ENCODE peak calls at places on chromosomes 4 and X, in five cellular contexts. One of them, this sample, is unnamed.

GRCh38 chr4:55397024-55397520 is 1.3 kb downstream of the TMEM165 start:
- DNase-seq in H1: no peak
- DNase-seq in NT2/D1: no peak
- DNase-seq in HepG2: no peak
- DNase-seq in GM12878: no peak
- DNase-seq in this sample: no peak

GRCh38 chr4:23384741-23385140 is 505.1 kb downstream of the PPARGC1A start:
- DNase-seq in H1: no peak
- DNase-seq in NT2/D1: no peak
- DNase-seq in GM12878: no peak
- DNase-seq in HepG2: no peak
- DNase-seq in this sample: no peak

GRCh38 chr4:145819246-145820181 is 119.1 kb downstream of the ZNF827 start:
- DNase-seq in H1: no peak
- DNase-seq in NT2/D1: no peak
- DNase-seq in HepG2: no peak
- DNase-seq in GM12878: no peak
- DNase-seq in this sample: no peak

GRCh38 chr4:55866290-55866907 is 13.0 kb downstream of the EXOC1 start:
- DNase-seq in GM12878: peak; percentile 15
- DNase-seq in NT2/D1: no peak
- DNase-seq in H1: no peak
- DNase-seq in HepG2: no peak
- DNase-seq in this sample: no peak

GRCh38 chr4:5753766-5754528 is 42.9 kb downstream of the EVC start:
- DNase-seq in NT2/D1: no peak
- DNase-seq in HepG2: no peak
- DNase-seq in H1: no peak
- DNase-seq in GM12878: no peak
- DNase-seq in this sample: no peak

GRCh38 chrX:3815896-3816664 is 102.6 kb upstream of the PRKX start:
- DNase-seq in H1: no peak
- DNase-seq in NT2/D1: no peak
- DNase-seq in GM12878: peak; percentile 13
- DNase-seq in HepG2: peak; percentile 36
- DNase-seq in this sample: peak; percentile 10

GRCh38 chrX:152072236-152072635 is 66.1 kb downstream of the MAGEA10 start:
- DNase-seq in H1: no peak
- DNase-seq in GM12878: no peak
- DNase-seq in HepG2: peak; percentile 0
- DNase-seq in NT2/D1: no peak
- DNase-seq in this sample: no peak

GRCh38 chr4:13641084-13641483 is 13.6 kb upstream of the BOD1L1 start:
- DNase-seq in NT2/D1: no peak
- DNase-seq in GM12878: no peak
- DNase-seq in H1: no peak
- DNase-seq in HepG2: no peak
- DNase-seq in this sample: no peak

GRCh38 chr4:150217804-150218203 is 139.6 kb downstream of the DCLK2 start:
- DNase-seq in GM12878: no peak
- DNase-seq in H1: no peak
- DNase-seq in HepG2: no peak
- DNase-seq in NT2/D1: no peak
- DNase-seq in this sample: no peak

GRCh38 chr4:107665001-107665400 is 55.0 kb downstream of the PAPSS1 start:
- DNase-seq in HepG2: no peak
- DNase-seq in H1: no peak
- DNase-seq in NT2/D1: no peak
- DNase-seq in GM12878: no peak
- DNase-seq in this sample: no peak

GRCh38 chr4:7530932-7531639 is 96.4 kb upstream of the PSAPL1 start:
- DNase-seq in HepG2: peak; percentile 53
- DNase-seq in GM12878: no peak
- DNase-seq in NT2/D1: no peak
- DNase-seq in H1: no peak
- DNase-seq in this sample: no peak

GRCh38 chr4:24140892-24141291 is 251.0 kb upstream of the PPARGC1A start:
- DNase-seq in NT2/D1: no peak
- DNase-seq in GM12878: no peak
- DNase-seq in H1: no peak
- DNase-seq in HepG2: no peak
- DNase-seq in this sample: no peak

GRCh38 chrX:137025930-137026329 is 7.9 kb downstream of the GPR101 start:
- DNase-seq in HepG2: no peak
- DNase-seq in H1: no peak
- DNase-seq in NT2/D1: no peak
- DNase-seq in GM12878: no peak
- DNase-seq in this sample: no peak

GRCh38 chr4:156693557-156693956 is 278.0 kb downstream of the PDGFC start:
- DNase-seq in GM12878: no peak
- DNase-seq in HepG2: no peak
- DNase-seq in NT2/D1: no peak
- DNase-seq in H1: no peak
- DNase-seq in this sample: no peak

GRCh38 chrX:130575831-130576404 is 174.1 kb downstream of the RBMX2 start:
- DNase-seq in NT2/D1: peak; percentile 5
- DNase-seq in HepG2: peak; percentile 14
- DNase-seq in GM12878: no peak
- DNase-seq in H1: peak; percentile 5
- DNase-seq in this sample: peak; percentile 70

GRCh38 chrX:130878350-130879341 is 24.4 kb downstream of the ENOX2 start:
- DNase-seq in H1: no peak
- DNase-seq in NT2/D1: no peak
- DNase-seq in HepG2: no peak
- DNase-seq in GM12878: no peak
- DNase-seq in this sample: no peak

GRCh38 chr4:150402968-150403367 is 179.0 kb upstream of the MAB21L2 start:
- DNase-seq in H1: no peak
- DNase-seq in HepG2: no peak
- DNase-seq in GM12878: no peak
- DNase-seq in NT2/D1: no peak
- DNase-seq in this sample: peak; percentile 59

GRCh38 chr4:52234539-52235174 is 183.6 kb downstream of the SPATA18 start:
- DNase-seq in GM12878: no peak
- DNase-seq in H1: no peak
- DNase-seq in HepG2: peak; percentile 50
- DNase-seq in NT2/D1: peak; percentile 8
- DNase-seq in this sample: peak; percentile 53

GRCh38 chrX:9899640-9900075 is 67.5 kb upstream of the CLDN34 start:
- DNase-seq in GM12878: no peak
- DNase-seq in H1: no peak
- DNase-seq in NT2/D1: no peak
- DNase-seq in HepG2: no peak
- DNase-seq in this sample: no peak

GRCh38 chr4:163137581-163137980 is 29.1 kb downstream of the NAF1 start:
- DNase-seq in NT2/D1: no peak
- DNase-seq in H1: no peak
- DNase-seq in GM12878: no peak
- DNase-seq in HepG2: no peak
- DNase-seq in this sample: no peak

GRCh38 chrX:12595746-12596145 is 195.5 kb upstream of the PRPS2 start:
- DNase-seq in HepG2: no peak
- DNase-seq in NT2/D1: no peak
- DNase-seq in H1: no peak
- DNase-seq in GM12878: no peak
- DNase-seq in this sample: no peak

GRCh38 chr4:10111067-10111801 is 5.4 kb downstream of the WDR1 start:
- DNase-seq in H1: no peak
- DNase-seq in GM12878: no peak
- DNase-seq in HepG2: no peak
- DNase-seq in NT2/D1: no peak
- DNase-seq in this sample: no peak

GRCh38 chrX:129462707-129463106 is 60.6 kb downstream of the SMARCA1 start:
- DNase-seq in H1: no peak
- DNase-seq in HepG2: no peak
- DNase-seq in NT2/D1: no peak
- DNase-seq in GM12878: no peak
- DNase-seq in this sample: no peak

GRCh38 chrX:107628662-107629532 is 587 bp downstream of the PRPS1 start:
- DNase-seq in H1: no peak
- DNase-seq in HepG2: peak; percentile 25
- DNase-seq in NT2/D1: no peak
- DNase-seq in GM12878: no peak
- DNase-seq in this sample: peak; percentile 47
- TF ChIP-seq SUZ12 in H1: no peak
- TF ChIP-seq SUZ12 in HepG2: no peak
- TF ChIP-seq SUZ12 in NT2/D1: no peak
- TF ChIP-seq SUZ12 in GM12878: no peak
- TF ChIP-seq SUZ12 in this sample: no peak

GRCh38 chr4:139392797-139393196 is 61.1 kb upstream of the RAB33B start:
- DNase-seq in H1: no peak
- DNase-seq in NT2/D1: no peak
- DNase-seq in GM12878: no peak
- DNase-seq in HepG2: no peak
- DNase-seq in this sample: no peak
- TF ChIP-seq SUZ12 in H1: no peak
- TF ChIP-seq SUZ12 in NT2/D1: no peak
- TF ChIP-seq SUZ12 in GM12878: no peak
- TF ChIP-seq SUZ12 in HepG2: no peak
- TF ChIP-seq SUZ12 in this sample: no peak

GRCh38 chr4:80243274-80244018 is 23.0 kb upstream of the FGF5 start:
- DNase-seq in GM12878: no peak
- DNase-seq in HepG2: no peak
- DNase-seq in NT2/D1: no peak
- DNase-seq in H1: no peak
- DNase-seq in this sample: no peak
- TF ChIP-seq SUZ12 in GM12878: no peak
- TF ChIP-seq SUZ12 in HepG2: no peak
- TF ChIP-seq SUZ12 in NT2/D1: no peak
- TF ChIP-seq SUZ12 in H1: no peak
- TF ChIP-seq SUZ12 in this sample: no peak

GRCh38 chr4:119300072-119300387 is 21.9 kb downstream of the FABP2 start:
- DNase-seq in NT2/D1: no peak
- DNase-seq in H1: no peak
- DNase-seq in HepG2: no peak
- DNase-seq in GM12878: peak; percentile 13
- DNase-seq in this sample: peak; percentile 21
- TF ChIP-seq SUZ12 in NT2/D1: no peak
- TF ChIP-seq SUZ12 in H1: no peak
- TF ChIP-seq SUZ12 in HepG2: no peak
- TF ChIP-seq SUZ12 in GM12878: no peak
- TF ChIP-seq SUZ12 in this sample: no peak

GRCh38 chr4:182881928-182882327 is 35.3 kb downstream of the DCTD start:
- DNase-seq in H1: no peak
- DNase-seq in NT2/D1: no peak
- DNase-seq in GM12878: no peak
- DNase-seq in HepG2: no peak
- DNase-seq in this sample: no peak
- TF ChIP-seq SUZ12 in H1: no peak
- TF ChIP-seq SUZ12 in NT2/D1: no peak
- TF ChIP-seq SUZ12 in GM12878: no peak
- TF ChIP-seq SUZ12 in HepG2: no peak
- TF ChIP-seq SUZ12 in this sample: no peak

GRCh38 chr4:15897577-15897976 is 41.0 kb downstream of the FGFBP1 start:
- DNase-seq in H1: no peak
- DNase-seq in HepG2: no peak
- DNase-seq in GM12878: no peak
- DNase-seq in NT2/D1: no peak
- DNase-seq in this sample: no peak
- TF ChIP-seq SUZ12 in H1: no peak
- TF ChIP-seq SUZ12 in HepG2: no peak
- TF ChIP-seq SUZ12 in GM12878: no peak
- TF ChIP-seq SUZ12 in NT2/D1: no peak
- TF ChIP-seq SUZ12 in this sample: no peak

DNA sequence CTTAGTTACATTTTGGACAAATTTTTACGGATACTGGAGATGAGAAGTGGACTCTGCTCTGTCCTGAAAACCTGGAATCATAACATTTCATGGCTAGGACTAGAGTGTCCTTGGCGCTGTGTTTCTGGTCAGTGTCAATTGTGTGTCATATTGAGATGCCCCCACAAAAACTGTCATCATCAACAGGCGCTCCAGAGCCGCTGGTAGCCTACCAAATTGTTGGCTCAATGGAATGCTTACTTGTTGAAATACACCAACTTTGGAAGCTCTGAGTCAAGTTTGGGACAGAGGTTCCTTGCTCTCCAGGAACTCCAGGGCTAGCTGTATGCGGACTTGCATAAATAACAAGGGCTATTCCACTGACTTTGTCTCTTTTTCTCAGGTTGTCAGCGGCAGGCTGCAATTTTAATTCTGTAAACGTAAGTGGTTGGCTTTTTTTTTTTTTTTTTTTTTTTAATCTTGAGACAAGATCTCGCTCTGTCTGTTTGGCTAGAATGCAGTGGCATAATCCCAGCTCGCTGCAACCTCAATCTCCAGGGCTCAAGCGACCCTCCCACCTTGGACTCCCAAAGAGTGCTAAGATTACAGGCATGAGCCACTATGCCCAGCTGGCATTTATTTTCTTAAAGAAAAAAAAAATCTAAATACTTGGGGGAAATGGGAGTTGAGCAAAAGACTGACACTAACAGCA is 860 bp upstream of the HPGD start:
- DNase-seq in HepG2: no peak
- DNase-seq in H1: no peak
- DNase-seq in NT2/D1: no peak
- DNase-seq in GM12878: no peak
- DNase-seq in this sample: peak; percentile 9
- TF ChIP-seq SUZ12 in HepG2: no peak
- TF ChIP-seq SUZ12 in H1: no peak
- TF ChIP-seq SUZ12 in NT2/D1: no peak
- TF ChIP-seq SUZ12 in GM12878: no peak
- TF ChIP-seq SUZ12 in this sample: no peak